ENCODE peak calls at places on chromosomes 13 and 19, in nine cellular contexts. I is kidney; P is EL; M is heart left ventricle; F is left lobe of liver; Z is HT1080; Y is choroid plexus epithelial cell; B is effector CD4-positive, alpha-beta T cell; G is posterior cingulate gyrus. A is an unnamed sample.

GRCh38 chr13:72696590-72696989 is 30.8 kb downstream of the MZT1 start:
- DNase-seq in Y (peak; percentile 40), P (no peak), B (no peak), G (no peak), I (no peak), Z (no peak), F (no peak), M (no peak), A (peak; percentile 45)

GRCh38 chr13:22517544-22517943 is 663.2 kb upstream of the SGCG start:
- DNase-seq in P (no peak), G (no peak), Z (no peak), Y (no peak), I (no peak), M (no peak), F (no peak), B (no peak), A (no peak)

GRCh38 chr19:14059652-14060155 is 2.2 kb downstream of the PALM3 start:
- DNase-seq in Z (no peak), G (no peak), B (no peak), F (peak; percentile 90), P (no peak), Y (no peak), I (no peak), M (no peak), A (no peak)

GRCh38 chr13:99774644-99775043 is 196.9 kb downstream of the ZIC5 start:
- DNase-seq in Y (no peak), G (no peak), P (no peak), Z (no peak), I (no peak), B (no peak), F (no peak), M (no peak), A (no peak)

GRCh38 chr19:19448238-19448544 is 42.7 kb downstream of the GATAD2A start:
- DNase-seq in M (no peak), Y (no peak), G (no peak), Z (no peak), B (no peak), F (no peak), P (no peak), I (peak; percentile 45), A (no peak)

GRCh38 chr19:7865262-7865911 is 8.8 kb downstream of the PRR36 start:
- DNase-seq in B (no peak), Y (no peak), I (no peak), F (no peak), Z (no peak), M (no peak), P (no peak), G (peak; percentile 52), A (no peak)

GRCh38 chr19:50358483-50359431 is 6.7 kb downstream of the NAPSA start:
- DNase-seq in M (peak; percentile 92), Z (no peak), P (peak; percentile 14), B (peak; percentile 70), I (peak; percentile 89), G (peak; percentile 94), Y (peak; percentile 41), F (peak; percentile 71), A (peak; percentile 50)

GRCh38 chr19:45468159-45468651 is 409 bp downstream of the FOSB start:
- DNase-seq in I (peak; percentile 81), M (no peak), Z (no peak), G (no peak), Y (peak; percentile 42), F (no peak), B (peak; percentile 48), P (peak; percentile 42), A (peak; percentile 43)

GRCh38 chr19:34306213-34306661 is 51.9 kb downstream of the GARRE1 start:
- DNase-seq in G (no peak), I (no peak), Z (no peak), Y (no peak), B (no peak), P (no peak), F (peak; percentile 93), M (no peak), A (no peak)

GRCh38 chr19:18895828-18896341 is at the start of gene CERS1:
- DNase-seq in Y (no peak), F (no peak), Z (no peak), I (no peak), M (no peak), B (no peak), G (peak; percentile 95), P (peak; percentile 27), A (no peak)

GRCh38 chr13:27461940-27462584 is 11.7 kb upstream of the MTIF3 start:
- DNase-seq in Z (no peak), P (no peak), G (no peak), B (no peak), F (no peak), M (no peak), I (no peak), Y (no peak), A (no peak)

GRCh38 chr13:91355826-91356710 is 8.6 kb downstream of the MIR17HG start:
- DNase-seq in Y (no peak), Z (no peak), G (no peak), I (no peak), B (no peak), P (no peak), F (no peak), M (no peak), A (no peak)

GRCh38 chr13:103839460-103839859 is 773.2 kb upstream of the SLC10A2 start:
- DNase-seq in G (no peak), I (no peak), M (no peak), B (no peak), P (no peak), F (no peak), Y (no peak), Z (no peak), A (no peak)

GRCh38 chr13:104773775-104774174 is 1707.6 kb upstream of the SLC10A2 start:
- DNase-seq in P (peak; percentile 34), G (no peak), Y (peak; percentile 82), I (no peak), Z (peak; percentile 57), M (no peak), B (no peak), F (no peak), A (peak; percentile 68)

GRCh38 chr13:30905932-30906383 is at the start of gene MEDAG:
- DNase-seq in I (peak; percentile 90), G (no peak), F (no peak), Z (no peak), Y (peak; percentile 88), P (peak; percentile 59), M (peak; percentile 87), B (no peak), A (peak; percentile 94)

GRCh38 chr19:53612762-53613526 is 18.9 kb upstream of the DPRX start:
- DNase-seq in F (no peak), B (no peak), G (no peak), Z (no peak), I (no peak), M (no peak), P (no peak), Y (no peak), A (no peak)

GRCh38 chr13:87234981-87235380 is 436.2 kb upstream of the SLITRK5 start:
- DNase-seq in M (no peak), G (no peak), I (no peak), F (no peak), Y (peak; percentile 96), P (no peak), B (no peak), Z (peak; percentile 88), A (no peak)

GRCh38 chr19:56725829-56726424 is 54.4 kb upstream of the ZNF835 start:
- DNase-seq in Y (peak; percentile 18), P (no peak), B (no peak), I (no peak), Z (no peak), M (no peak), G (no peak), F (no peak), A (no peak)

GRCh38 chr19:3707868-3708206 is 347 bp upstream of the TJP3 start:
- DNase-seq in M (no peak), B (no peak), I (no peak), P (no peak), Z (no peak), Y (no peak), F (no peak), G (no peak), A (no peak)

GRCh38 chr19:42241279-42241678 is 1.1 kb downstream of the GSK3A start:
- DNase-seq in Y (no peak), F (no peak), I (no peak), Z (no peak), B (no peak), M (no peak), G (no peak), P (no peak), A (no peak)

GRCh38 chr13:81223784-81224501 is 883.0 kb upstream of the SPRY2 start:
- DNase-seq in I (no peak), Z (no peak), M (no peak), F (no peak), Y (no peak), P (no peak), B (no peak), G (no peak), A (no peak)

GRCh38 chr13:37485766-37486165 is 112.8 kb downstream of the POSTN start:
- DNase-seq in I (no peak), P (no peak), G (no peak), M (no peak), B (no peak), F (no peak), Z (no peak), Y (peak; percentile 43), A (peak; percentile 65)

GRCh38 chr19:35644987-35645679 is 3.0 kb upstream of the COX6B1 start:
- DNase-seq in I (peak; percentile 93), M (peak; percentile 92), B (peak; percentile 54), Y (peak; percentile 60), G (peak; percentile 94), P (peak; percentile 75), Z (no peak), F (peak; percentile 78), A (peak; percentile 65)

GRCh38 chr19:42325308-42325895 is at the start of gene MEGF8:
- DNase-seq in G (peak; percentile 100), M (peak; percentile 99), Z (peak; percentile 99), I (peak; percentile 99), Y (peak; percentile 99), P (peak; percentile 99), F (peak; percentile 97), B (peak; percentile 96), A (peak; percentile 99)

GRCh38 chr19:38734426-38735256 is 9.6 kb downstream of the CAPN12 start:
- DNase-seq in Z (peak; percentile 63), M (no peak), Y (peak; percentile 48), G (peak; percentile 81), B (no peak), I (peak; percentile 82), P (peak; percentile 40), F (no peak), A (no peak)

GRCh38 chr13:20160346-20161274 is at the start of gene GJA3:
- DNase-seq in G (no peak), P (peak; percentile 58), Z (peak; percentile 27), F (no peak), M (peak; percentile 78), I (no peak), B (peak; percentile 23), Y (peak; percentile 11), A (peak; percentile 34)

GRCh38 chr19:29232315-29232852 is 19.4 kb upstream of the UQCRFS1 start:
- DNase-seq in G (no peak), B (no peak), Y (no peak), F (no peak), I (no peak), Z (no peak), M (peak; percentile 20), P (no peak), A (no peak)

GRCh38 chr19:1860133-1860775 is 3.1 kb downstream of the KLF16 start:
- DNase-seq in M (no peak), I (peak; percentile 84), P (peak; percentile 72), B (peak; percentile 62), Z (peak; percentile 43), Y (peak; percentile 82), F (peak; percentile 90), G (peak; percentile 94), A (peak; percentile 90)

GRCh38 chr13:47945738-47946137 is 55.3 kb downstream of the SUCLA2 start:
- DNase-seq in F (no peak), B (no peak), I (no peak), Y (peak; percentile 92), M (no peak), P (peak; percentile 76), Z (peak; percentile 23), G (no peak), A (peak; percentile 67)

GRCh38 chr19:39709026-39709872 is 5.0 kb downstream of the LGALS14 start:
- DNase-seq in M (no peak), I (no peak), Z (no peak), P (no peak), G (no peak), B (no peak), Y (no peak), F (no peak), A (no peak)

GRCh38 chr19:6015841-6016545 is 38.1 kb upstream of the RANBP3 start:
- DNase-seq in G (peak; percentile 60), Z (no peak), I (peak; percentile 31), B (no peak), Y (no peak), F (no peak), M (no peak), P (no peak), A (no peak)